ENCODE peak calls at places on chromosomes 11 and 22, in eight cellular contexts. G is stimulated activated CD4-positive, alpha-beta T cell treated with anti-CD3 and anti-CD28 coated beads, Interleukin-15, amount 100 ng/mL, for 24 hours; Z is neural crest cell; V is WERI-Rb-1; E is GM04504; O is mesenteric fat pad; D is endothelial cell; F is stromal cell of bone marrow. I is an unnamed sample.

GRCh38 chr11:74683941-74684481 is 47.2 kb downstream of the CHRDL2 start:
- DNase-seq in G (no peak), Z (no peak), V (no peak), E (no peak), O (peak; percentile 88), D (no peak), F (no peak), I (no peak)

GRCh38 chr22:40193429-40194421 is 16.0 kb downstream of the TNRC6B start:
- DNase-seq in G (no peak), Z (no peak), V (no peak), E (no peak), O (no peak), D (no peak), F (no peak), I (no peak)

GRCh38 chr22:46865642-46866041 is 103.2 kb downstream of the TBC1D22A start:
- DNase-seq in G (no peak), Z (no peak), V (no peak), E (no peak), O (no peak), D (no peak), F (no peak), I (no peak)

GRCh38 chr22:41178425-41178975 is 26.6 kb upstream of the L3MBTL2 start:
- DNase-seq in G (no peak), Z (no peak), V (no peak), E (no peak), O (no peak), D (no peak), F (no peak), I (no peak)

GRCh38 chr11:74680035-74680671 is 51.1 kb downstream of the CHRDL2 start:
- DNase-seq in G (no peak), Z (no peak), V (no peak), E (no peak), O (peak; percentile 80), D (no peak), F (no peak), I (no peak)

GRCh38 chr11:9527481-9528140 is 45.9 kb upstream of the WEE1 start:
- DNase-seq in G (no peak), Z (no peak), V (no peak), E (peak; percentile 85), O (no peak), D (no peak), F (peak; percentile 90), I (no peak)

GRCh38 chr11:99446400-99446799 is 425.7 kb downstream of the CNTN5 start:
- DNase-seq in G (no peak), Z (no peak), V (no peak), E (no peak), O (no peak), D (no peak), F (no peak), I (no peak)

GRCh38 chr11:113634940-113635575 is 71.0 kb downstream of the TMPRSS5 start:
- DNase-seq in G (no peak), Z (no peak), V (no peak), E (no peak), O (no peak), D (no peak), F (no peak), I (no peak)

I was measured in NCI-H510A.